ENCODE peak calls at places on chromosomes 3 and 15, in five cellular contexts. H is CD4-positive, CD25-positive, alpha-beta regulatory T cell; T is HCT116; J is RWPE1; F is stomach. X is an unnamed sample.

GRCh38 chr3:120908803-120909601 is 997 bp downstream of the STXBP5L start:
- DNase-seq in J (no peak), H (no peak), T (no peak), F (no peak), X (no peak)

GRCh38 chr15:29066310-29066709 is 180.5 kb downstream of the APBA2 start:
- DNase-seq in J (no peak), H (no peak), F (no peak), T (no peak), X (no peak)

GRCh38 chr3:26559252-26559651 is 63.3 kb upstream of the LRRC3B start:
- DNase-seq in F (no peak), J (no peak), T (no peak), H (no peak), X (no peak)

GRCh38 chr3:141828487-141829284 is 47.8 kb upstream of the ATP1B3 start:
- DNase-seq in J (peak; percentile 88), F (peak; percentile 45), H (no peak), T (no peak), X (peak; percentile 34)

GRCh38 chr3:87047857-87048256 is 56.9 kb upstream of the VGLL3 start:
- DNase-seq in F (no peak), T (no peak), J (no peak), H (no peak), X (no peak)

GRCh38 chr3:172356427-172356826 is 91.8 kb downstream of the GHSR start:
- DNase-seq in J (no peak), H (no peak), F (no peak), T (no peak), X (no peak)

GRCh38 chr3:185328324-185329004 is 34.5 kb upstream of the MAP3K13 start:
- DNase-seq in H (no peak), J (no peak), F (peak; percentile 72), T (no peak), X (no peak)

GRCh38 chr3:13665582-13666226 is 116.8 kb downstream of the FBLN2 start:
- DNase-seq in T (no peak), H (no peak), J (no peak), F (no peak), X (no peak)

GRCh38 chr3:23183731-23184130 is 19.4 kb upstream of the UBE2E2 start:
- DNase-seq in F (peak; percentile 40), H (no peak), T (peak; percentile 54), J (peak; percentile 47), X (no peak)

GRCh38 chr3:45656575-45657363 is 32.4 kb upstream of the SACM1L start:
- DNase-seq in H (peak; percentile 92), J (peak; percentile 85), F (peak; percentile 93), T (peak; percentile 89), X (peak; percentile 83)

GRCh38 chr3:30934208-30934550 is 39.7 kb upstream of the GADL1 start:
- DNase-seq in J (peak; percentile 5), T (peak; percentile 40), F (no peak), H (peak; percentile 33), X (no peak)

GRCh38 chr15:43229977-43230376 is 9.2 kb upstream of the EPB42 start:
- DNase-seq in J (no peak), F (no peak), H (no peak), T (no peak), X (no peak)

GRCh38 chr3:45182915-45183881 is 37.0 kb upstream of the CDCP1 start:
- DNase-seq in T (peak; percentile 35), F (peak; percentile 82), J (peak; percentile 90), H (peak; percentile 16), X (peak; percentile 90)

GRCh38 chr3:63979093-63979492 is 44.2 kb downstream of the PSMD6 start:
- DNase-seq in H (peak; percentile 71), T (no peak), J (no peak), F (no peak), X (no peak)

GRCh38 chr15:69537888-69538287 is 85.3 kb downstream of the RPLP1 start:
- DNase-seq in J (no peak), F (no peak), T (no peak), H (no peak), X (no peak)

GRCh38 chr15:42182976-42183375 is 25.1 kb downstream of the VPS39 start:
- DNase-seq in F (no peak), J (no peak), T (no peak), H (no peak), X (no peak)

GRCh38 chr3:156429125-156429524 is 125.8 kb downstream of the SSR3 start:
- DNase-seq in T (no peak), F (no peak), J (no peak), H (no peak), X (no peak)

GRCh38 chr3:9903904-9904303 is 1.3 kb downstream of the IL17RE start:
- DNase-seq in J (no peak), H (no peak), F (peak; percentile 49), T (no peak), X (no peak)

GRCh38 chr3:164375995-164376394 is 702.3 kb downstream of the SI start:
- DNase-seq in F (no peak), H (no peak), J (no peak), T (no peak), X (no peak)

GRCh38 chr3:127036209-127037020 is 53.5 kb downstream of the PLXNA1 start:
- DNase-seq in F (peak; percentile 44), T (no peak), J (no peak), H (no peak), X (no peak)

GRCh38 chr3:189144645-189145044 is 27.1 kb upstream of the TPRG1 start:
- DNase-seq in F (no peak), H (peak; percentile 87), T (no peak), J (peak; percentile 30), X (peak; percentile 68)

GRCh38 chr15:68176601-68177000 is 28.5 kb downstream of the CALML4 start:
- DNase-seq in H (no peak), J (no peak), F (no peak), T (no peak), X (no peak)

GRCh38 chr3:43455233-43455632 is 166.6 kb downstream of the ANO10 start:
- DNase-seq in J (peak; percentile 57), H (no peak), F (no peak), T (peak; percentile 82), X (peak; percentile 12)

GRCh38 chr3:24156466-24156865 is 211.4 kb downstream of the NR1D2 start:
- DNase-seq in F (no peak), T (peak; percentile 49), J (no peak), H (no peak), X (peak; percentile 31)

GRCh38 chr15:50247819-50248650 is 17.5 kb downstream of the HDC start:
- DNase-seq in J (no peak), H (peak; percentile 86), T (no peak), F (peak; percentile 43), X (peak; percentile 50)

GRCh38 chr3:193951859-193952258 is 184.1 kb upstream of the HES1 start:
- DNase-seq in H (no peak), F (no peak), T (no peak), J (peak; percentile 58), X (peak; percentile 68)

GRCh38 chr3:123344175-123344908 is 104.5 kb downstream of the ADCY5 start:
- DNase-seq in H (peak; percentile 19), T (no peak), F (no peak), J (no peak), X (no peak)

GRCh38 chr15:31013863-31014607 is 22.6 kb upstream of the MTMR10 start:
- DNase-seq in H (peak; percentile 67), T (no peak), F (no peak), J (no peak), X (no peak)

GRCh38 chr3:60365360-60365759 is 885.9 kb downstream of the FHIT start:
- DNase-seq in H (peak; percentile 80), J (peak; percentile 7), F (no peak), T (no peak), X (no peak)

GRCh38 chr15:93286456-93286855 is 197.4 kb upstream of the RGMA start:
- DNase-seq in J (no peak), T (no peak), H (no peak), F (no peak), X (no peak)

GRCh38 chr15:93282808-93283207 is 193.8 kb upstream of the RGMA start:
- DNase-seq in H (no peak), T (no peak), J (no peak), F (no peak), X (no peak)

GRCh38 chr15:93291380-93291779 is 202.4 kb upstream of the RGMA start:
- DNase-seq in F (no peak), T (no peak), H (no peak), J (no peak), X (no peak)

GRCh38 chr15:93289951-93290350 is 200.9 kb upstream of the RGMA start:
- DNase-seq in T (no peak), H (no peak), F (no peak), J (no peak), X (no peak)

GRCh38 chr15:93288718-93289117 is 199.7 kb upstream of the RGMA start:
- DNase-seq in F (no peak), J (no peak), H (no peak), T (no peak), X (no peak)
- H3K27ac ChIP-seq in F (no peak overlapping the region), J (no peak overlapping the region), H (no peak overlapping the region), T (no peak overlapping the region), X (no peak overlapping the region)

GRCh38 chr3:38139652-38140051 is 1.2 kb downstream of the MYD88 start:
- DNase-seq in H (no peak), T (no peak), F (peak; percentile 23), J (no peak), X (no peak)
- H3K27ac ChIP-seq in H (peak overlapping the region; percentile 85), T (no peak overlapping the region), F (no peak overlapping the region), J (peak overlapping the region; percentile 90), X (no peak overlapping the region)

GRCh38 chr15:72154316-72154715 is 36.1 kb downstream of the SENP8 start:
- DNase-seq in J (no peak), F (no peak), H (no peak), T (no peak), X (no peak)

GRCh38 chr15:72155021-72155621 is 36.9 kb downstream of the SENP8 start:
- DNase-seq in F (peak; percentile 97), T (no peak), H (no peak), J (peak; percentile 81), X (peak; percentile 39)

GRCh38 chr15:72153269-72153668 is 35.1 kb downstream of the SENP8 start:
- DNase-seq in H (no peak), F (no peak), T (no peak), J (no peak), X (no peak)

GRCh38 chr15:72156928-72157327 is 38.7 kb downstream of the SENP8 start:
- DNase-seq in H (no peak), J (no peak), F (no peak), T (no peak), X (no peak)

GRCh38 chr15:72155635-72156616 is 37.7 kb downstream of the SENP8 start:
- DNase-seq in F (peak; percentile 91), J (peak; percentile 79), H (peak; percentile 78), T (peak; percentile 59), X (no peak)
- H3K27ac ChIP-seq in F (peak overlapping the region; percentile 48), J (peak overlapping the region; percentile 90), H (no peak overlapping the region), T (no peak overlapping the region), X (peak overlapping the region; percentile 48)

DNA sequence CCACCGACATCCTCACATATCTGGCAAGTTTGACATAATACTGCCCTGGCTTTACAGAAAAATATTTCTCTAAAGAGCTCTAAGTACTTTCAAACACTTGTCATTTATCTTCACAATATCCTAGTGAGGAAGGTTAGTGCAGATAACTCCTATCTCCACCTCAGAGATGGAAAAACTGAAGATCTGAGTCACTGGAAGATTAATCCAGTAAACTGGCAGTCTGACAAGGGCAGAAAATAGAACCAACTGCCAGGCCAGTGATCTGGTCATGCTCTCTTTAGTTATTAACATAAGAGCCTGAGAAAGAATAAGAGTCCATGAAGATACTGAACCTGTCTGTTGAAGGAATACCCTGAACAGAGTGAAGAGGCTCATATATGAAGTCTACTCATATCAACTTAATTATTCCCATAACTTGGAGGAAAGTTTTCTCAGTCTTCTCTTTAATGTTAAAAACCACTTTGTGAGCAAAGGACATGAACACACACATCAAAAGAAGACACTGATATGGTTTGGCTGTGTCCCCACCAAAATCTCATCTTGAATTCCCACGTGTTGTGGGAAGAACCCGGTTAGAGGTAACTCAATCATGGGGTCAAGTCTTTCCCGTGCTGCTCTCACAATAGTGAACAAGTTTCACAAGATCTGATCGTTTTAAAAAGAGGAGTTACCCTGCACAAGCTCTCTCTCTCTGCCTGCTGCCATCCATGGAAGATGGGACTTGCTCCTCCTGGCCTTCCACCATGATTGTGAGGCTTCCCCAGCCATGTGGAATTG is 61.4 kb downstream of the GOLIM4 start:
- DNase-seq in T (no peak), F (no peak), J (no peak), H (no peak), X (no peak)
- H3K27ac ChIP-seq in T (no peak overlapping the region), F (no peak overlapping the region), J (no peak overlapping the region), H (no peak overlapping the region), X (no peak overlapping the region)

X was measured in epithelial cell of prostate.